ENCODE peak calls at places on chromosomes 3 and 15, in seven cellular contexts. N is fibroblast of lung, Q is suprapubic skin, C is cardiac muscle cell, H is A673, W is H9, M is stomach. Z is an unnamed sample.
A peak's percentile ranks its signal among the peaks of the same experiment; 100 is the strongest.

GRCh38 chr3:107578091-107578490 is 55.3 kb downstream of the BBX start:
- DNase-seq in H (peak; percentile 6), M (no peak), W (no peak), Q (no peak), N (no peak), C (no peak), Z (no peak)

GRCh38 chr3:99473321-99473751 is 165.1 kb upstream of the COL8A1 start:
- DNase-seq in W (no peak), C (no peak), Q (no peak), H (no peak), M (no peak), N (peak; percentile 86), Z (no peak)

GRCh38 chr3:23991236-23992050 is 46.4 kb downstream of the NR1D2 start:
- DNase-seq in N (peak; percentile 35), Q (no peak), W (no peak), M (no peak), C (no peak), H (peak; percentile 94), Z (no peak)

GRCh38 chr15:71106802-71107500 is 8.3 kb upstream of the THSD4 start:
- DNase-seq in M (no peak), C (no peak), W (no peak), N (no peak), H (no peak), Q (no peak), Z (no peak)

GRCh38 chr3:9238727-9239295 is 10.6 kb downstream of the SRGAP3 start:
- DNase-seq in C (no peak), N (no peak), H (no peak), W (no peak), Q (no peak), M (no peak), Z (no peak)

GRCh38 chr3:178971614-178972013 is 100.0 kb downstream of the ZMAT3 start:
- DNase-seq in N (peak; percentile 29), W (no peak), Q (no peak), C (no peak), H (no peak), M (no peak), Z (no peak)

GRCh38 chr3:141412087-141412935 is 44.0 kb downstream of the ZBTB38 start:
- DNase-seq in C (no peak), W (no peak), H (peak; percentile 82), M (peak; percentile 60), Q (no peak), N (peak; percentile 84), Z (no peak)

GRCh38 chr3:159856496-159857098 is 132.0 kb upstream of the IL12A start:
- DNase-seq in C (no peak), Q (no peak), W (no peak), H (no peak), N (no peak), M (no peak), Z (no peak)

GRCh38 chr15:39583586-39584265 is 2.8 kb downstream of the THBS1 start:
- DNase-seq in Q (no peak), M (no peak), N (peak; percentile 43), H (peak; percentile 45), W (peak; percentile 49), C (peak; percentile 38), Z (no peak)

GRCh38 chr15:90929709-90930019 is 2.7 kb downstream of the HDDC3 start:
- DNase-seq in H (no peak), Q (no peak), M (no peak), W (no peak), C (no peak), N (no peak), Z (no peak)

GRCh38 chr3:104069114-104069513 is 1297.6 kb upstream of the ALCAM start:
- DNase-seq in C (no peak), H (no peak), N (peak; percentile 48), Q (no peak), W (no peak), M (no peak), Z (no peak)

GRCh38 chr3:87361271-87361670 is 84.9 kb upstream of the POU1F1 start:
- DNase-seq in H (no peak), N (no peak), Q (no peak), W (no peak), C (no peak), M (no peak), Z (no peak)

GRCh38 chr3:152355744-152356665 is 87.3 kb downstream of the MBNL1 start:
- DNase-seq in M (no peak), N (no peak), H (no peak), W (no peak), C (no peak), Q (no peak), Z (no peak)

GRCh38 chr3:10771486-10772225 is 44.4 kb upstream of the SLC6A11 start:
- DNase-seq in N (no peak), M (no peak), Q (no peak), W (no peak), C (no peak), H (no peak), Z (no peak)

GRCh38 chr3:132549890-132550578 is 47.0 kb upstream of the ACKR4 start:
- DNase-seq in N (peak; percentile 87), Q (no peak), W (no peak), M (no peak), H (no peak), C (no peak), Z (no peak)

GRCh38 chr3:11600501-11601282 is 43.0 kb downstream of the VGLL4 start:
- DNase-seq in H (peak; percentile 83), Q (peak; percentile 91), N (peak; percentile 100), M (peak; percentile 57), W (peak; percentile 81), C (peak; percentile 82), Z (no peak)

GRCh38 chr3:149886957-149887356 is 73.9 kb downstream of the RNF13 start:
- DNase-seq in W (peak; percentile 31), H (peak; percentile 7), C (no peak), M (no peak), Q (no peak), N (no peak), Z (no peak)

GRCh38 chr3:129453732-129454131 is 13.7 kb downstream of the IFT122 start:
- DNase-seq in M (no peak), N (peak; percentile 65), W (no peak), C (no peak), Q (no peak), H (no peak), Z (no peak)

GRCh38 chr15:40787991-40788390 is 18.2 kb downstream of the C15orf62 start:
- DNase-seq in C (no peak), Q (no peak), N (no peak), W (no peak), M (no peak), H (no peak), Z (no peak)

DNA sequence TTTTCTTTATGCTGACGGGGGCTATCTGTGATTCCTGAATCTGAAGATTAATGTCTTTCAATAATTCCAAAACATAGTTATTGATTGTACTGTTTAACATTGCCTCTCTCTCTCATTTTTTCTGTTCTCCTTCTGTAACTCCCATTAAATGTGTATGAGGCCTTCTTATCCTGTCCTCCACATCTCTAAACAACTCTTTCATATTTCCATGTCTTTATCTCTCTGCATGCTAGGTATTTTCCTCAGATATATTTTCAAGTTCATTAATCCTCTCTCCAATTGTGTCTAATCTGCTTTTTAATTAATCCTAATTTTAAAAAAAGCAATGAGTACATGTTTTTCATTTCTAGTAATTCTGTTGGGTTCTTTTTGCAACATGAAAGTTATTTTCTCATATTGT is 173.2 kb downstream of the TLE3 start:
- DNase-seq in W (no peak), N (no peak), C (no peak), Q (no peak), H (no peak), M (no peak), Z (no peak)
- H3K9me3 ChIP-seq in W (peaks cover 7% of the 10 kb centered on the region), N (no peaks in the 10 kb centered on the region), C (no peaks in the 10 kb centered on the region), Q (peaks cover 17% of the 10 kb centered on the region), H (peaks cover 14% of the 10 kb centered on the region), M (peaks cover 19% of the 10 kb centered on the region), Z (peaks cover 6% of the 10 kb centered on the region)

GRCh38 chr15:25067725-25068309 is 113.0 kb downstream of the SNRPN start:
- DNase-seq in W (no peak), N (no peak), M (no peak), C (no peak), H (no peak), Q (no peak), Z (no peak)

GRCh38 chr15:25068696-25069095 is 113.9 kb downstream of the SNRPN start:
- DNase-seq in H (no peak), N (no peak), Q (no peak), M (no peak), W (no peak), C (no peak), Z (peak; percentile 39)

GRCh38 chr15:25065286-25065685 is 110.5 kb downstream of the SNRPN start:
- DNase-seq in Q (no peak), W (no peak), N (no peak), H (no peak), M (no peak), C (no peak), Z (no peak)

GRCh38 chr15:25065876-25066275 is 111.1 kb downstream of the SNRPN start:
- DNase-seq in C (no peak), H (no peak), M (no peak), N (no peak), Q (no peak), W (no peak), Z (no peak)

DNA sequence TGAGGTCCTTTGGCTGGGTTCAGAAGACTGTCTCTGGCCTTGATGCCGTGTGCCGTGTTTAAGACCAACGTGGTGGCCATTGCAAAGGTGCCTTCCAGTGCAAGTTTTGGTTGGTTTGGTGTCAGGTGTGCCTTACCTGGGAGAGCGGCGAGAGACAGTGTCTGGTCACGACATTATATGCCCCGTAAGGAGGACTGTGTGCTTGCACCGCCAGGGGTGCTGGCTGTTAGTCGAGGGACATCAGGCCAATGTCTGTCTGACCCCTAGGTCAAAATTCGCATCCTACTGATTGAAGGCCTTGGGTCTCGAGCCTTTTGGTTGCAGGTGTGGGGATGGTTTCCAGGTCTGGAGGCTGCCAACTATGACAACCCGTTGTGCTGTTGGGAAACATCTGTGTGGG is 111.9 kb downstream of the SNRPN start:
- DNase-seq in M (no peak), H (no peak), N (no peak), C (no peak), Q (no peak), W (no peak), Z (no peak)
- H3K9me3 ChIP-seq in M (peaks cover 100% of the 10 kb centered on the region), H (peaks cover 95% of the 10 kb centered on the region), N (peaks cover 54% of the 10 kb centered on the region), C (peaks cover 27% of the 10 kb centered on the region), Q (peaks cover 96% of the 10 kb centered on the region), W (peaks cover 100% of the 10 kb centered on the region), Z (peaks cover 36% of the 10 kb centered on the region)

GRCh38 chr15:20340331-20340811 is 201.2 kb downstream of the GOLGA6L6 start:
- DNase-seq in Q (peak; percentile 89), M (peak; percentile 51), W (peak; percentile 74), C (peak; percentile 44), N (no peak), H (no peak), Z (peak; percentile 63)
- H3K9me3 ChIP-seq in Q (peaks cover 22% of the 10 kb centered on the region), M (peaks cover 66% of the 10 kb centered on the region), W (peaks cover 70% of the 10 kb centered on the region), C (peaks cover 21% of the 10 kb centered on the region), N (peaks cover 26% of the 10 kb centered on the region), H (peaks cover 71% of the 10 kb centered on the region), Z (no peaks in the 10 kb centered on the region)

DNA sequence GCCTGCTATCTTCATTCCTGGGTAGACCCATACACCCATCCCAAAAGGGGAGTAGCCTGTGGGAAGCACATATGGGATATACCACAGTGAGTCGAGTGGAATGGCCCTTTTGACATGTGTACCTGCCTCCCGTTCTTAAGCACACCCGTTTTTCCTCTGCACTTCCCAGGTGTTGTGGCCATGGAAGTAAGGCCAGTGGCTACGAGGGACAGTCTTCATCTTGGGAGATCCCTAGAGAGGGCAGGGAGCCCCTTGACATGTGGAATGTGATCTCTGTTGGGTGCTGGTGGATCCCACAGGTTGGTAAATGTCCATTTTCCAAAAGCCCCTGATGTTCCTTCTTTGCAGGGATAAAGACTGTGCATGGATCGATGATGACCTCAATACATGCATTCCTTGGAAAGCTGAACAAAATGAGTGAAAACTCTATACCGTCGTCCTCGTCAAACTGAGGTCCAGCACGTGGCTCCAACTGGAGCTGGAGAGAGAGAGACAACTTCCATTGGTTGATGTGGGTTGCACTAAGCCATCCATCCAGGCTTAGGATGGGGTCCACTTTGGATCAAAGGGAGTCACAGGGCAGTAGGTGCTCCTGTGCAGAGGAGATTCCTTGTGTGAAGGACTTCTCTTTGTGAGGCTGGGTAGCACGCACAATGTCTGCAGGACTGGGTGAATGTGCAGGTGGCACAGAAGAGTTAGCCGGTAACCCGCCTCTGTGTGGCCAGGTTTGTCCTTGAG is 136.8 kb downstream of the SNRPN start:
- DNase-seq in C (no peak), M (no peak), N (no peak), Q (no peak), W (peak; percentile 8), H (no peak), Z (no peak)
- H3K9me3 ChIP-seq in C (no peaks in the 10 kb centered on the region), M (peaks cover 100% of the 10 kb centered on the region), N (no peaks in the 10 kb centered on the region), Q (peaks cover 55% of the 10 kb centered on the region), W (peaks cover 52% of the 10 kb centered on the region), H (peaks cover 23% of the 10 kb centered on the region), Z (peaks cover 4% of the 10 kb centered on the region)